ENCODE peak calls at places on chromosome 11, in ten cellular contexts. Q is SK-N-SH, B is suprapubic skin, M is sigmoid colon, A is tibial nerve, K is esophagus muscularis mucosa, X is ovary, N is HepG2, S is A549, E is transverse colon. W is an unnamed sample.

GRCh38 chr11:123616505-123617198 is 37.8 kb downstream of the SCN3B start:
- DNase-seq in N (no peak), X (peak), E (peak), Q (peak), B (no peak), K (no peak), S (no peak), A (no peak), M (peak), W (no peak)

GRCh38 chr11:71495286-71496090 is 31.6 kb upstream of the KRTAP5-7 start:
- DNase-seq in E (no peak), Q (no peak), K (no peak), A (no peak), N (no peak), M (peak), X (no peak), B (no peak), S (no peak), W (peak)

GRCh38 chr11:64019106-64020031 is 16.4 kb upstream of the FLRT1 start:
- DNase-seq in K (no peak), M (no peak), A (no peak), S (no peak), X (no peak), Q (no peak), B (no peak), N (no peak), E (no peak), W (peak)

GRCh38 chr11:112277937-112278336 is 17.3 kb upstream of the PLET1 start:
- DNase-seq in M (no peak), N (peak), X (no peak), S (no peak), B (no peak), Q (no peak), A (no peak), K (no peak), E (no peak), W (no peak)

GRCh38 chr11:65854871-65855837 is 2.8 kb downstream of the CFL1 start:
- DNase-seq in Q (no peak), X (peak), B (peak), E (peak), N (no peak), A (no peak), M (peak), S (no peak), K (no peak), W (no peak)

GRCh38 chr11:1820463-1821325 is 14.1 kb upstream of the SYT8 start:
- DNase-seq in Q (no peak), B (no peak), X (no peak), N (no peak), K (no peak), E (no peak), M (no peak), S (no peak), A (no peak), W (no peak)

GRCh38 chr11:78000193-78000592 is 5.7 kb upstream of the INTS4 start:
- DNase-seq in K (no peak), E (peak), Q (peak), S (peak), A (no peak), M (no peak), B (no peak), X (no peak), N (peak), W (peak)

GRCh38 chr11:105078283-105078682 is 33.1 kb upstream of the CARD16 start:
- DNase-seq in K (no peak), X (no peak), E (no peak), B (no peak), M (no peak), A (no peak), S (no peak), Q (no peak), N (no peak), W (no peak)

GRCh38 chr11:43957571-43957970 is 15.1 kb downstream of the C11orf96 start:
- DNase-seq in B (no peak), A (no peak), N (no peak), Q (no peak), M (no peak), X (no peak), K (no peak), E (no peak), S (no peak), W (no peak)

GRCh38 chr11:119449498-119449897 is 26.5 kb upstream of the THY1 start:
- DNase-seq in B (no peak), N (no peak), K (no peak), Q (no peak), S (no peak), E (no peak), M (no peak), A (no peak), X (no peak), W (no peak)

GRCh38 chr11:121318848-121319834 is 26.6 kb downstream of the SC5D start:
- DNase-seq in Q (peak), X (no peak), K (no peak), A (no peak), M (no peak), B (no peak), N (peak), E (no peak), S (peak), W (no peak)

GRCh38 chr11:65539401-65540289 is 14.8 kb downstream of the SCYL1 start:
- DNase-seq in B (no peak), S (no peak), Q (peak), K (no peak), A (no peak), M (peak), E (peak), N (no peak), X (peak), W (peak)

GRCh38 chr11:62370743-62371440 is 33.6 kb downstream of the ASRGL1 start:
- DNase-seq in B (no peak), N (no peak), S (no peak), K (no peak), M (no peak), A (no peak), X (no peak), E (peak), Q (no peak), W (peak)

GRCh38 chr11:47917643-47918369 is 62.6 kb upstream of the PTPRJ start:
- DNase-seq in K (peak), E (peak), M (peak), Q (peak), A (peak), X (peak), S (peak), N (peak), B (peak), W (peak)

GRCh38 chr11:75151346-75152047 is 590 bp downstream of the SLCO2B1 start:
- DNase-seq in S (no peak), A (no peak), M (no peak), K (no peak), B (peak), X (no peak), Q (no peak), N (no peak), E (peak), W (no peak)
- TF ChIP-seq EP300 in S (no peak), A (no peak), M (no peak), K (no peak), B (no peak), X (no peak), Q (no peak), N (no peak), E (no peak), W (no peak)

DNA sequence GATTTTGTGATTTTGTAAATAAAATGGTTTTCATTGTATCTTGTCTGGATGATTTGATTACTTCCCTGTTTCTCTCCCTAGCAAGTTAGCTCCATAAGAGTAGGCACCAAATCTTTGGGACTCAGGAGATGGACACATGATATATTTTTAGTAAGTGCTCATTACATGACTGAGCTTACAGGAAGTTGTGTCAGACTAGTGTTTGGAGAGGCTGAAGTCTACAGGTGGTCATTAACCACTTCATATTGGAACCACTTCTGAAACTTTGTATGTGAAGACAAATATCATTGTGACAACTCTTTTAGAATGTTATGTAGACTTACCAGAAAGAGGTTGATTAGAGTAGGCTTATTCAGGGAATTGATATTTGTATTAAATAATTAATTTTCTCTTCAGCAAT is 19.1 kb downstream of the ARHGAP42 start:
- DNase-seq in B (no peak), M (no peak), E (no peak), S (no peak), Q (no peak), K (no peak), X (no peak), A (no peak), N (no peak), W (no peak)
- H3K27ac ChIP-seq in B (no peak), M (no peak), E (no peak), S (no peak), Q (no peak), K (no peak), X (no peak), A (no peak), N (no peak), W (no peak)

DNA sequence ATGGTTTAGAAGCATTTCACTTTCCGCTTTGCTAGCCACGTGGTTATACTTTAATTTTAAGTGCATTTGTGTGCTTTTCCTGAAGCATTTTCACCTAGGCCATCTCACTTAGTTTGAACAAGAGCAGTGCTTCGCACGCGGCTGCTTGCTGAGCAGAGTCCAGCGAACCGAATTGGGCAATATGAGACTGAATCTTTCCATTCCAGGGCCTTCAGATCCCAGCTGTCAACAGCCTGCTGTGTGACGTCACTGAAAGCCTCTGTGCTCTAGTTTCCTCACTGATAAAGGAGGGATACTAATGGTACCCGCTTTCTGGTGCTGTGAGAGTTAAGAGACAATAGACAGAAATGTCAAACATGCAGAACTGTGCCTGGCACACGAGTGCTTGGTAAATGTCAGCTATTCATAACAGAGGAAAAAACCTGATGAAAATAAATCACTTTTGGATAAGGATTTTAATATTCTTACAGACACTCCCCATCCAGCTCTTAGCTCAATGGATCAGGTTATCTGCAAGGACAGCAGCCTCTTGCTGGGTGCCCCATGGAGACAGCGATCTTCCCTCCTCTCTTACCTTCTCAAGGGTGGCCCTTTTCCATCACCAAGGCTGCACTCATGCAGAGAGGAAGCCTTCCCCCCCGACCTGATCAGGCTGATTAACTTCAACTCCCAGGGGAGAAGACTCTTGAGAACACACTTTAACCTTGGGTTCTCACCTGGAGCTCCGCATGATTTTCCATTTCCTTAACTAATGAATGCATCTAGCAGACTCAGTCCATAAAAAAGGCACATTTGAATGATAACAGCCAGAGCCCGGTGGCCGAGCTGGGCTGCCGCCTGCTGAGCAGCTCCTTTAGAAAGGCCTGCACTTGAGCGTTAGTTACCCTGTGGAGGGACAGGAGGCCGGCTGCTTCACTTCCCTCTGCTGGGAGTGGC is 3.5 kb upstream of the GLB1L3 start:
- DNase-seq in S (no peak), N (peak), K (no peak), Q (peak), B (peak), E (no peak), M (no peak), A (no peak), X (no peak), W (no peak)
- TF ChIP-seq EP300 in S (no peak), N (peak), K (no peak), Q (no peak), B (no peak), E (no peak), M (no peak), A (no peak), X (no peak), W (no peak)

GRCh38 chr11:45576461-45577215 is 88.8 kb downstream of the CHST1 start:
- DNase-seq in M (no peak), B (no peak), S (no peak), N (no peak), X (no peak), E (no peak), A (no peak), Q (no peak), K (no peak), W (no peak)
- H3K27ac ChIP-seq in M (no peak), B (no peak), S (no peak), N (no peak), X (no peak), E (no peak), A (no peak), Q (no peak), K (no peak), W (no peak)

GRCh38 chr11:94424011-94424410 is 22.8 kb upstream of the GPR83 start:
- DNase-seq in Q (no peak), K (no peak), M (no peak), N (no peak), B (no peak), A (no peak), X (no peak), E (no peak), S (no peak), W (no peak)
- TF ChIP-seq EP300 in Q (no peak), K (no peak), M (no peak), N (no peak), B (no peak), A (no peak), X (no peak), E (no peak), S (no peak), W (no peak)

GRCh38 chr11:34201130-34201529 is 95.7 kb downstream of the NAT10 start:
- DNase-seq in E (no peak), M (no peak), B (no peak), N (no peak), K (no peak), X (no peak), S (no peak), Q (no peak), A (no peak), W (no peak)
- H3K27ac ChIP-seq in E (no peak), M (no peak), B (no peak), N (no peak), K (no peak), X (no peak), S (no peak), Q (no peak), A (no peak), W (no peak)

DNA sequence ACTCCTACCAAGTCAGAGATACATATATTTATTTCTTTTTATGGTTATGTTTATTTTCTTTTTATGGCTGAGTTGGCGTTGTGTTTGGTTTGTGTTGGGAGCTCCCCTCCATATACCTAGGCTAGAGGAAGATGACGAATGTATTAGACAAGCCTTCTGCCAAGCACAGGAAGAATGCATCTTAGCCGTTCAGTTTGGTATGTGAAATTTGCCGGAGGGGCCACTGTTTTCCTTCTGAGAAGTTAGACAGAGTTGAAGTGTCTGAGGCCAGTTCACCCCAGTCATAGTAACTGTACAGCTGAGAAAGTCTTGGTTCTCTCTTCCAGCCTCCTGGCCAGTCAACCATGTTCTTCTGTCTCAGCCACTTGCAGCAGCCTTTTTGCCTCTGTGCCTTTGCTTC is 29.8 kb downstream of the TEAD1 start:
- DNase-seq in E (no peak), X (no peak), Q (no peak), S (no peak), M (no peak), A (no peak), K (no peak), B (no peak), N (no peak), W (no peak)
- TF ChIP-seq EP300 in E (no peak), X (no peak), Q (no peak), S (no peak), M (no peak), A (no peak), K (no peak), B (no peak), N (no peak), W (no peak)

DNA sequence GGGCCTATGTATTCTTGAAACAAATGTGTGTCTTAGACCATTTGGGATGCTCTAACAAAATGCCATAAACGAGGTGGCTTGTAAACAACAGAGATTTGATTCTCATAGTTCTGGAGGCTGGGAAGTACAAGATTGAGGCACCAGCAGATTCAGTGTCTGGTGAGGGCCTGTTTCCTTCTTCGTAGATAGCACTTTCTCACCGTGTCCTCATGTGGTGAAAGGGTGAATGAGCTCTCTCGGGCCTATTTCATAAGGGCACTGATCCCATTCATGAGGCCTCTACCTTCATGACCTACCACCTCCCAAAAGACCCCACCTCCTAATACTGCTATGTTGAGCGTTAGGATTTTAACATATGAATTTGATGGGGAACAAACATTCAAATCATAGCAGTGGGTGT is 6.4 kb upstream of the NNMT start:
- DNase-seq in B (no peak), M (no peak), E (no peak), K (no peak), S (no peak), X (no peak), Q (no peak), A (no peak), N (no peak), W (no peak)
- H3K27ac ChIP-seq in B (no peak), M (no peak), E (no peak), K (no peak), S (peak), X (no peak), Q (peak), A (no peak), N (no peak), W (no peak)

GRCh38 chr11:59678118-59678812 is 9.4 kb upstream of the PATL1 start:
- DNase-seq in A (no peak), B (no peak), Q (no peak), M (no peak), X (no peak), E (no peak), N (no peak), S (no peak), K (no peak), W (no peak)
- TF ChIP-seq EP300 in A (no peak), B (no peak), Q (no peak), M (no peak), X (no peak), E (no peak), N (no peak), S (no peak), K (no peak), W (no peak)

W was measured in stomach.